ENCODE peak calls at places on chromosome 14, in four cellular contexts. K is CD8-positive, alpha-beta T cell; L is NT2/D1; U is choroid plexus epithelial cell. G is an unnamed sample.

GRCh38 chr14:95314609-95315008 is 5.1 kb downstream of the CLMN start:
- DNase-seq in K (no peak), U (no peak), L (no peak), G (peak)

GRCh38 chr14:61107148-61107641 is 126.2 kb downstream of the SLC38A6 start:
- DNase-seq in U (peak), K (no peak), L (no peak), G (peak)

GRCh38 chr14:49960453-49960852 is 67.6 kb downstream of the ARF6 start:
- DNase-seq in L (no peak), K (no peak), U (no peak), G (no peak)

GRCh38 chr14:103524002-103524785 is 1.6 kb upstream of the CKB start:
- DNase-seq in U (no peak), L (no peak), K (no peak), G (no peak)

GRCh38 chr14:90518941-90519256 is 122.1 kb downstream of the CALM1 start:
- DNase-seq in L (no peak), K (peak), U (peak), G (peak)

GRCh38 chr14:75254381-75254821 is 24.2 kb upstream of the FOS start:
- DNase-seq in U (no peak), K (no peak), L (no peak), G (no peak)

GRCh38 chr14:73887116-73887490 is 444 bp downstream of the ZNF410 start:
- DNase-seq in K (peak), U (no peak), L (no peak), G (peak)

GRCh38 chr14:59358105-59358504 is 107.1 kb downstream of the GPR135 start:
- DNase-seq in L (peak), K (no peak), U (peak), G (peak)

GRCh38 chr14:56202256-56202655 is 84.0 kb downstream of the PELI2 start:
- DNase-seq in U (no peak), K (no peak), L (no peak), G (no peak)

GRCh38 chr14:64937176-64937820 is 5.2 kb downstream of the GPX2 start:
- DNase-seq in U (peak), L (no peak), K (no peak), G (peak)

GRCh38 chr14:66085662-66086061 is 400.5 kb upstream of the CCDC196 start:
- DNase-seq in L (no peak), K (no peak), U (no peak), G (no peak)

GRCh38 chr14:90388982-90389381 is 7.8 kb upstream of the CALM1 start:
- DNase-seq in K (no peak), L (no peak), U (no peak), G (peak)

GRCh38 chr14:90639641-90640040 is 176.6 kb downstream of the TTC7B start:
- DNase-seq in K (no peak), U (no peak), L (no peak), G (no peak)

GRCh38 chr14:77955816-77956796 is 156.2 kb downstream of the ADCK1 start:
- DNase-seq in L (no peak), K (no peak), U (no peak), G (no peak)

GRCh38 chr14:23141706-23142467 is 22.8 kb upstream of the CEBPE start:
- DNase-seq in K (no peak), U (peak), L (no peak), G (peak)

GRCh38 chr14:65156568-65157366 is 54.5 kb upstream of the MAX start:
- DNase-seq in L (no peak), U (peak), K (no peak), G (peak)

GRCh38 chr14:35393826-35394225 is 10.7 kb downstream of the NFKBIA start:
- DNase-seq in U (no peak), K (no peak), L (no peak), G (no peak)

GRCh38 chr14:52032196-52032865 is 36.5 kb downstream of the NID2 start:
- DNase-seq in L (no peak), K (no peak), U (peak), G (peak)

GRCh38 chr14:41047763-41048162 is 558.9 kb upstream of the LRFN5 start:
- DNase-seq in K (no peak), U (no peak), L (no peak), G (no peak)

GRCh38 chr14:24674204-24674970 is 40.4 kb upstream of the GZMB start:
- DNase-seq in L (no peak), U (no peak), K (peak), G (no peak)

GRCh38 chr14:32697704-32698103 is 241.0 kb upstream of the NPAS3 start:
- DNase-seq in L (no peak), K (no peak), U (peak), G (peak)

GRCh38 chr14:53979747-53980642 is 23.4 kb upstream of the BMP4 start:
- DNase-seq in L (no peak), K (no peak), U (peak), G (peak)

GRCh38 chr14:59013672-59014298 is 174.7 kb upstream of the DAAM1 start:
- DNase-seq in U (peak), L (no peak), K (no peak), G (peak)

GRCh38 chr14:96975116-96975515 is 177.9 kb downstream of the VRK1 start:
- DNase-seq in K (no peak), L (no peak), U (no peak), G (no peak)

GRCh38 chr14:92453691-92454090 is 59.9 kb upstream of the RIN3 start:
- DNase-seq in L (no peak), U (no peak), K (no peak), G (no peak)

GRCh38 chr14:74595006-74595735 is 16.9 kb downstream of the LTBP2 start:
- DNase-seq in L (no peak), K (no peak), U (peak), G (peak)

GRCh38 chr14:59632381-59632780 is 55.8 kb upstream of the CCDC175 start:
- DNase-seq in L (no peak), K (no peak), U (peak), G (peak)

GRCh38 chr14:69906201-69906600 is 27.0 kb downstream of the SMOC1 start:
- DNase-seq in U (no peak), L (no peak), K (no peak), G (no peak)

GRCh38 chr14:61188936-61189808 is 92.0 kb downstream of the TMEM30B start:
- DNase-seq in L (peak), U (peak), K (no peak), G (peak)

GRCh38 chr14:20997564-20997963 is 1.5 kb upstream of the SLC39A2 start:
- DNase-seq in K (no peak), U (no peak), L (no peak), G (no peak)
- H3K4me3 ChIP-seq in K (no peak), U (no peak), L (no peak), G (no peak)

DNA sequence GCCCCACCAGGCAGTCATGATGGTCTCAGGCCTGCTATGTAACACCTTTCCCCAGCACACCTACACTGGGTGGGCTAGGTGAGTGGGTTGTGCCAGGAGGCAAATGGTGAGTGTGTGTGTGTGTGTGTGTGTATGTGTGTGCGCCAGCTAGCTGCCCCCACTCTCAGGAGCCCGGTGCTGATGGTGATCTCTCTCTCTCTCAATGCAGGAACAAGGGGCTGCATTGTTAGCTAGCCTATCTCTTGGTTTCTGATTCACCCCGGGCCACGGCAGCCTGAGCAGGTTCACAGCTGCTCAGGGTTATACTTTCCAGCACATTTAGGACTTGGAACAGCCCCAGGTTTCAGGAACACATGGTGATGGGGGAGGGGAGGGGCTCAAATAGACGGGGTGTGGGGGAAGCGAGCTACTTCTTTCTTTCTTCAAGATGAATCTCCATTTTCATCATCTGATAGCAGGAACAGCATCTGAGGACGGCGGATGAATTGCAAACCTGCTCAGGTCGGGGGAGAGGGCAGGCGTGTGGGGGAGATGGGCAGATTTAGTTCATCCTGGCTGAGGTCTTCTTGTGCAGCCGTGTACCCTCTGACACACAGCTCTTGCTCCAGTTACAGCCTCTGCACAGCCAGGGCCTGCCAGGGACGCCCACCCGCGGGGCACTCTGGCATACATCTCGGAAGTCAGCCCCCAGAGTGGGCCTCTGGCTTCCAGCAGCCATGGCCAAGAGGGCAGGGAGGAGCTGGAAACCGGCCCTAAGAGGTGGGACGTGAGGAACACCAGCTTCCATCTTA is 137.7 kb downstream of the ZFP36L1 start:
- DNase-seq in L (no peak), K (peak), U (no peak), G (no peak)
- H3K4me3 ChIP-seq in L (no peak), K (no peak), U (no peak), G (no peak)

DNA sequence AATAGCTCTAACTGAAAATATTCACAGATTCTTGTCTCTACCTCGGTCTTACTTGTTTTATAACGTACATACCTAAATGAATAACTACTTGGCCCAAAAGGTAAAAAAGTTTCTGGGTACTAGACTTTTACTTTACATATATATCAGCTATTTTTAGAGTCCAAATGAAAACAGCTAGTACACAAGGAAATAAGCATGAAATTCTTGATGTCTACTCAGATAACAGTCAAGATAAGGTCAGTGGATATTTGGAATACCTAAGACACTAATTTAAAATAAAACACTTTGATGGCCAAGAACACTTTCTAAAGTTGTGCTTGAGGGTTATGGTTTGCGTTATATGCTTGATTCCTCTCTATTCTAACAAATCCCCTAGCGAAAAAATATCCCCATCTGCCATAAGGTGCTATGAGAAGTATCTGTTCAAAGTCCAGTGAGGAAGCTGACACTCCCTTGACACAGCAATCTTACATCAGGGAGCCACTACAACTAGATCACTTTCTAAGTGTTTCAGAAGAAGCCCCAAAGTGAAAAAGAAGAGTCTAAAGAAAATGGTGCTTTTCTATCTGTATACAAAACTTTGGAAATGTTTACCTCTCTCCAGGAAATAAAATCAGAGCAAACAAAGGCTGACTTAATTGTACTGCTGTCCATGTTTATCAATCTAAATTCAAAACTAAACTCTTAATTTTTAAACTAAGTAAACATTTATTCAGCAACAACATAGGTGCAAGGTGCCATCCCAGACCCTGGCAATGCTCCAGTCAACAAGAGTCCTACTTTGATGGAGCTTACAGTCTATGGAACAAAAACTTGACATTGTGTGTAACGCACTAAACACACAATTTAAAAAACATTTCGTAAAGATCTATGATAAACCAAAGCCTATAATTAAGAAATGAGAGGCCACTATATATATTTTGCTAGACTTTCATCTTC is 11.7 kb downstream of the PTPN21 start:
- DNase-seq in K (no peak), U (no peak), L (no peak), G (no peak)
- H3K4me3 ChIP-seq in K (no peak), U (no peak), L (no peak), G (no peak)

GRCh38 chr14:99034711-99035171 is 237.3 kb downstream of the BCL11B start:
- DNase-seq in L (no peak), K (no peak), U (no peak), G (no peak)

GRCh38 chr14:99036594-99037293 is 235.3 kb downstream of the BCL11B start:
- DNase-seq in L (no peak), K (no peak), U (no peak), G (no peak)

GRCh38 chr14:99035268-99035667 is 236.7 kb downstream of the BCL11B start:
- DNase-seq in L (no peak), U (no peak), K (no peak), G (peak)

GRCh38 chr14:99037777-99038176 is 234.2 kb downstream of the BCL11B start:
- DNase-seq in L (no peak), K (no peak), U (no peak), G (no peak)

DNA sequence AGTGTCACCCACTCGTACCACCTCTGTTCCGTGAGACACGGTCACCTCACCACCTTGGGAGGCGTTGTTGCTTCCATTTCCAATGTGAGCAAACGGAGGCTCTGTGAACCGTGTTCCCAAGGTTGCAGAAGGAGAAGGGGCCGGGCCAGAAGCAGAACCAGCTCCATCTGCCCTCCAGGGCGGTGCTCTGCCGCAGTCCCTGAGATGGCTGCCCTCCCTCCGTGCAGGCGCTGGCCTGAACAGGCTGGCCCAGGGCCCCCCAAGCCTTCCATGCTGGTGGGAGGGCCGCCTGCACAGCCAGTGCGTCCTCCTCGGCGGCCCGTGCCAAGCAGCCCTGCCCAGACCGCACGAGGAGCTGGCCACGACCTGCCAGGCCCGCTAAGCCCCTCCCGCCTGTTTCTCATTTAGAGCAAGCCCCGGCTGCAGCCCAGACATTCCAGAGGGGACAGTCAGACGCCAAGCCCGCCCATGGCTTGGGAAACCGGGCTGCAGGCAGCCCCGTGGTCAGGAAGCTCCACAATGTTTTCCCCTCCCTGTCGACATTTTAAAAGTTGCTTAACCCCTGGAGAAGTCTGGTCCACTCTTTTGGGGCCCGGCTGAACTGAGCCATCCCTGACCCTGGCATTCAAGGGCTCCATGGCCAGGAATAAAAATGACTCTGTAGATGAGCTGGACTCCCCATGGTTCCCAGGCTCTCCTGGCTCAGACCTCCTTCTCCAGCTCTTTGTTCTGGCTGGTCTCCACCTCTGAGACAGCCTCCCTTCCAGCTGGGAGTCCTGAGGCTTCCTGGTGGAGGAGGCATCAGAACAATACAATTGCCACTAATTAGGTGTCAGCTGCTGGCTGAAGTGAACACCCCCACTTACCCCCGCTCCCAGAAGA is 236.0 kb downstream of the BCL11B start:
- DNase-seq in U (peak), L (peak), K (no peak), G (peak)
- H3K4me3 ChIP-seq in U (no peak), L (peak), K (no peak), G (no peak)

DNA sequence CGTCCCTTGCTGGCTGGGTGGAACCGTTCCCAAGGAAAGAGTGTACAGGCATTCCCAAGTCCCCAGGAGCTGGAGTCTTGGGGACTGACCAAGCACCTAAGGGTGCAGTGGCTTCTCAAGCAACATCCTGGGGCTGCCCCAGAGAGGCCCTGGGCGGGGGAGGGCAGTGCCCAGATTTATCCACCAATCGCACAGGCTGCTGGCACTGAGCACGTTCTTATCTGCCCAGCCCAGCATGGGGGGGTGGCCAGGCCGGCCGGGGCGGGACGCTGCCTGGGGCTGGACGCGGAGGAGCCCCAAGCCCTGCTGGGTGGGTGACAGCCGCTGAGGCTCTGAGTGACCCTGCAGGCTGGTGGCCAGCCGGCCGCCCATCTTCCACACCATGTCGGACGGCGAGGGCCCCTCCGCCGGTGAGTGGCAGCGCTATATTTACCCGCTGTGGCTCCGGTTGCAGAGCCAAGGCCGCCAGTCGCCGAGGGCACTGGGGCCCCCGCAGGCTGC is 53.4 kb downstream of the CYP46A1 start:
- DNase-seq in U (no peak), L (no peak), K (no peak), G (no peak)
- H3K4me3 ChIP-seq in U (no peak), L (no peak), K (no peak), G (peak)

DNA sequence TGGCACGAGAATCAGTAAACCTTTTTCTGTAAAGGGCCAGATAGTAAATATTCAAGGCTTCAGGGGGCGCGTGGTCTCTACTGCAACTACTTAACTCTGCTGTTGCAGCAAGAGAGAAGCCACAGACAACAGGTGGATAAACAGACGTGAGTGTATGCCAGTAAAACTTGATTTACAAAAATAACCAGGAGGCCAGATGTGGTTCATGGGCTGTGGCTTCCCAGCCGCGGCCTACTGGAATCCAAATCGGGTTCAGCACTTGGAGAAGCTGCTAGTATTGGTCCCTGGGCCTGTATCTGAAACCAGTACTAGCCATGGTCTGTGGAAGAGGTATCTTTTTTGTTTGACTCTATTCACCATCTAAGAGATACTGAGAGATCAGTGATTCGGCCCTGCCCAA is 13.3 kb downstream of the PPP2R5C start:
- DNase-seq in U (no peak), K (no peak), L (no peak), G (no peak)
- H3K4me3 ChIP-seq in U (no peak), K (no peak), L (no peak), G (no peak)

DNA sequence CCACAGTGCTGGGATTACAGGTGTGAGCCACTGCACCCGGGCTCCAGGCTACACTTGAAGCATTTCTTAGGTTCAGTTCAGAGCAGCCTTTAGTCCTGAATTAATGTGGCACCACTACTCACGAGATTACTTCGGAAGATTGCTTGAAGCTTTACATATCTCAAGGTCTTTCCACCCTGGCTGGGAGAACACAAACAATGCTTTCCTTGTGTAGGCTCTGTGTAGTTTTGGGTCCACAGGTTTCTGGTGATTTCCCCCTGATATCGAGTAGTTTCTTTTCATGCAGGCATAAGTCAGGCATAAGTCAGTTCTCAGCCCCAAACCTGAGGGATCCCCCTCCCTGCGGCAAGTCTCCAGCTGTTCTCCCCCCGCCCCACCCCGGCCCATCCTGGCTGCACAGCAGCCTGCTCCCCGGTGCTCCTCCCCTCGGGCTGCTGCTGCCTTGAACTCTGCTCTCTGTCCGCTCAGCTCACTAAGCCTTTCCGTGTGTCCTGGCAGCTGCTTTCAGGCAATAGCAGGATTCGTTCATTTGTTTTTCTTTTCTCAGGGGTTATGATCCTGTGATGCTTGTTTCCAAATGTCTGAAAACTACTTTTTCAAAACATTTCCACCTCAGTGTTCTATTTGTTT is 417.7 kb downstream of the TMEM121 start:
- DNase-seq in L (no peak), K (no peak), U (no peak), G (no peak)
- H3K4me3 ChIP-seq in L (no peak), K (no peak), U (no peak), G (no peak)